ENCODE peak calls at places on chromosomes 5 and 9, in six cellular contexts. G is astrocyte of the spinal cord, C is esophagus squamous epithelium, A is A549, V is WERI-Rb-1, F is pancreas. X is an unnamed sample.

GRCh38 chr5:166342330-166342891 is 1949.0 kb upstream of the WWC1 start:
- DNase-seq in F (no peak), V (no peak), G (no peak), A (no peak), C (no peak), X (no peak)

GRCh38 chr5:81391-82021 is 10.5 kb upstream of the PLEKHG4B start:
- DNase-seq in C (no peak), G (no peak), V (no peak), A (no peak), F (no peak), X (no peak)

GRCh38 chr9:102550266-102550665 is 444.9 kb upstream of the CYLC2 start:
- DNase-seq in G (no peak), F (no peak), A (no peak), C (no peak), V (no peak), X (no peak)

GRCh38 chr5:138961221-138961620 is 86.1 kb upstream of the LRRTM2 start:
- DNase-seq in G (no peak), C (no peak), F (no peak), V (peak; percentile 57), A (no peak), X (no peak)

GRCh38 chr5:180414176-180414575 is 61.0 kb upstream of the GFPT2 start:
- DNase-seq in C (no peak), V (no peak), G (no peak), A (no peak), F (no peak), X (no peak)

GRCh38 chr5:45017568-45017967 is 208.8 kb downstream of the MRPS30 start:
- DNase-seq in A (no peak), C (no peak), F (no peak), V (no peak), G (no peak), X (no peak)

GRCh38 chr9:98998441-98999151 is 54.9 kb downstream of the COL15A1 start:
- DNase-seq in V (peak; percentile 92), A (peak; percentile 60), G (peak; percentile 72), C (no peak), F (peak; percentile 85), X (no peak)

GRCh38 chr9:121582641-121583040 is 68.8 kb upstream of the DAB2IP start:
- DNase-seq in C (no peak), F (no peak), A (no peak), G (no peak), V (no peak), X (no peak)

GRCh38 chr5:132354381-132354780 is 15.1 kb upstream of the SLC22A5 start:
- DNase-seq in C (no peak), A (no peak), F (no peak), G (no peak), V (no peak), X (no peak)

GRCh38 chr9:134325813-134326753 is at the start of gene RXRA:
- DNase-seq in G (peak; percentile 81), C (no peak), F (peak; percentile 85), A (peak; percentile 85), V (peak; percentile 84), X (no peak)

GRCh38 chr5:53469946-53470687 is 10.3 kb upstream of the FST start:
- DNase-seq in G (peak; percentile 53), F (no peak), C (no peak), V (no peak), A (no peak), X (no peak)

GRCh38 chr9:117734523-117735314 is 30.5 kb downstream of the TLR4 start:
- DNase-seq in V (no peak), C (no peak), G (peak; percentile 50), A (no peak), F (no peak), X (peak; percentile 20)

GRCh38 chr9:12785251-12785880 is 10.5 kb downstream of the LURAP1L start:
- DNase-seq in G (peak; percentile 40), A (peak; percentile 86), F (peak; percentile 34), V (no peak), C (no peak), X (no peak)

GRCh38 chr5:98741926-98742325 is 31.5 kb upstream of the RGMB start:
- DNase-seq in F (no peak), A (no peak), V (no peak), G (no peak), C (no peak), X (no peak)

GRCh38 chr9:110114086-110114887 is 93.7 kb downstream of the C9orf152 start:
- DNase-seq in F (no peak), V (no peak), C (no peak), G (no peak), A (no peak), X (no peak)

GRCh38 chr9:118529210-118529609 is 825.0 kb downstream of the TLR4 start:
- DNase-seq in V (no peak), F (no peak), G (peak; percentile 44), C (no peak), A (no peak), X (no peak)

GRCh38 chr5:61840354-61840753 is 465.7 kb upstream of the KIF2A start:
- DNase-seq in F (no peak), V (no peak), G (peak; percentile 20), C (no peak), A (peak; percentile 11), X (no peak)

GRCh38 chr9:113152699-113153098 is 1.9 kb downstream of the SLC31A2 start:
- DNase-seq in G (no peak), V (no peak), C (no peak), F (no peak), A (no peak), X (no peak)

GRCh38 chr5:58348996-58349728 is 110.7 kb downstream of the PLK2 start:
- DNase-seq in C (no peak), G (no peak), A (no peak), V (no peak), F (no peak), X (no peak)

GRCh38 chr9:78786794-78787193 is 489.9 kb downstream of the PSAT1 start:
- DNase-seq in V (no peak), C (no peak), G (peak; percentile 48), A (peak; percentile 15), F (no peak), X (no peak)

GRCh38 chr5:175734501-175734900 is 76.6 kb downstream of the HRH2 start:
- DNase-seq in V (no peak), A (no peak), F (no peak), G (no peak), C (no peak), X (no peak)

GRCh38 chr5:50663636-50664035 is 2.8 kb upstream of the PARP8 start:
- DNase-seq in C (no peak), G (no peak), A (no peak), F (no peak), V (no peak), X (no peak)

GRCh38 chr5:116754556-116754955 is 179.9 kb upstream of the SEMA6A start:
- DNase-seq in V (no peak), A (no peak), C (no peak), F (no peak), G (no peak), X (no peak)

GRCh38 chr9:12775963-12776774 is 1.3 kb downstream of the LURAP1L start:
- DNase-seq in G (peak; percentile 88), V (peak; percentile 81), A (peak; percentile 93), C (no peak), F (peak; percentile 84), X (peak; percentile 55)

GRCh38 chr5:6736524-6737042 is 23.4 kb downstream of the TENT4A start:
- DNase-seq in V (no peak), A (no peak), F (no peak), G (no peak), C (no peak), X (no peak)

GRCh38 chr9:90872835-90873294 is 71.2 kb downstream of the SYK start:
- DNase-seq in C (no peak), G (no peak), A (no peak), F (no peak), V (no peak), X (no peak)

GRCh38 chr5:1186351-1187233 is 14.8 kb upstream of the SLC6A19 start:
- DNase-seq in C (no peak), V (no peak), F (no peak), G (no peak), A (no peak), X (no peak)

GRCh38 chr9:87872079-87872624 is 10.5 kb upstream of the SPATA31E1 start:
- DNase-seq in A (no peak), F (peak; percentile 50), V (peak; percentile 25), C (no peak), G (peak; percentile 20), X (no peak)

GRCh38 chr9:14400658-14400995 is 86.7 kb upstream of the NFIB start:
- DNase-seq in F (peak; percentile 16), V (peak; percentile 15), C (no peak), G (peak; percentile 82), A (peak; percentile 67), X (no peak)

GRCh38 chr5:154779105-154779504 is 23.9 kb downstream of the LARP1 start:
- DNase-seq in A (peak; percentile 76), C (no peak), F (no peak), G (peak; percentile 73), V (peak; percentile 17), X (peak; percentile 61)

GRCh38 chr5:95955996-95956899 is 5.4 kb downstream of the ELL2 start:
- DNase-seq in V (no peak), C (no peak), G (peak; percentile 38), F (no peak), A (no peak), X (no peak)

GRCh38 chr5:125461641-125462072 is 715.2 kb upstream of the ZNF608 start:
- DNase-seq in C (no peak), V (no peak), F (no peak), A (no peak), G (no peak), X (no peak)

GRCh38 chr5:26981750-26982149 is 56.6 kb downstream of the CDH9 start:
- DNase-seq in A (no peak), G (no peak), V (no peak), F (no peak), C (no peak), X (no peak)

DNA sequence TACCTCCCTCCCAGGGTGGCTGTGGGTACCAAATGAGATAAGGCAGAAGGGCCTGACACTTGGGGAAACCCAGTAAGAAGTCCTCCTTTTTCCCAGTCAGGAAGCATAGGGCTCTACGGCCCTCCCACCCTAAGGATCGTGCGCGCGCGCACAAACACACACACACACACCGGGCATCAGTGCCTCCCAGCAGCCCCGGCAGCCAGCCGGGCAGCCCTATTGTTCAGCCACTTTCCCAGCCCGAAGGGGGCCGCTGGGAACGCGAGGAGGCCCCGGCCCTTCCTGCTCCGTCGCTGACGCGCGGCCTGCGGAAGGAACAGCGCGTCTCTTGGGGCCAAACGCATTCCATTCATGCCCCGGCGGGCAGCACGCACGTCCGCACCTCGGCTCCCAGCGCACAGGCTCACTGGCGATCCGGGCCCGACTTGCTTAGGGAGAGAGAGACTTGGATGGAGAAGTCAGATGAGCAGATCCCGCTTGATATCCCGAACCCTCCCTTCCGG is 22.6 kb downstream of the DUSP1 start:
- DNase-seq in G (peak; percentile 80), C (no peak), F (no peak), V (no peak), A (no peak), X (no peak)
- H3K4me3 ChIP-seq in G (no peak overlapping the region), C (no peak overlapping the region), F (no peak overlapping the region), V (no peak overlapping the region), A (no peak overlapping the region), X (no peak overlapping the region)

GRCh38 chr9:86638109-86638508 is 283.9 kb upstream of the TUT7 start:
- DNase-seq in A (no peak), F (no peak), G (no peak), C (no peak), V (no peak), X (no peak)
- TF ChIP-seq CTCF in A (no peak), F (no peak), G (no peak), C (no peak), V (no peak), X (no peak)

GRCh38 chr9:36398745-36399144 is 1.3 kb downstream of the RNF38 start:
- DNase-seq in V (no peak), A (no peak), G (peak; percentile 35), C (no peak), F (no peak), X (no peak)
- H3K4me3 ChIP-seq in V (no peak overlapping the region), A (peak overlapping the region; percentile 75), G (peak overlapping the region; percentile 25), C (peak overlapping the region; percentile 83), F (peak overlapping the region; percentile 86), X (no peak overlapping the region)

GRCh38 chr5:38404667-38405276 is 146.4 kb downstream of the EGFLAM start:
- DNase-seq in A (peak; percentile 10), F (peak; percentile 18), V (peak; percentile 55), C (no peak), G (no peak), X (no peak)
- TF ChIP-seq CTCF in A (no peak), F (no peak), V (peak; percentile 71), C (peak; percentile 25), G (no peak), X (peak; percentile 28)

X was measured in AG09309.